ENCODE peak calls at places on chromosomes 12 and 14, in seven cellular contexts. One of them, this sample, is unnamed.

GRCh38 chr12:132178801-132179401 is 34.6 kb downstream of the NOC4L start:
- ATAC-seq in left cardiac atrium: no peak
- ATAC-seq in activated naive CD4-positive, alpha-beta T cell treated with anti-CD3 and anti-CD28 coated beads, Interleukin-2, amount 50 U/mL, for 72 hours: peak
- ATAC-seq in Right ventricle myocardium superior: no peak
- ATAC-seq in RWPE2: peak
- ATAC-seq in right cardiac atrium: no peak
- ATAC-seq in CD4-positive, CD25-positive, alpha-beta regulatory T cell: peak
- ATAC-seq in this sample: peak

GRCh38 chr14:101101456-101102056 is 198.0 kb upstream of the RTL1 start:
- ATAC-seq in left cardiac atrium: no peak
- ATAC-seq in activated naive CD4-positive, alpha-beta T cell treated with anti-CD3 and anti-CD28 coated beads, Interleukin-2, amount 50 U/mL, for 72 hours: no peak
- ATAC-seq in Right ventricle myocardium superior: no peak
- ATAC-seq in RWPE2: peak
- ATAC-seq in right cardiac atrium: no peak
- ATAC-seq in CD4-positive, CD25-positive, alpha-beta regulatory T cell: no peak
- ATAC-seq in this sample: no peak

GRCh38 chr12:116284401-116284800 is 6.9 kb upstream of the MED13L start:
- ATAC-seq in left cardiac atrium: no peak
- ATAC-seq in activated naive CD4-positive, alpha-beta T cell treated with anti-CD3 and anti-CD28 coated beads, Interleukin-2, amount 50 U/mL, for 72 hours: no peak
- ATAC-seq in Right ventricle myocardium superior: no peak
- ATAC-seq in RWPE2: no peak
- ATAC-seq in right cardiac atrium: no peak
- ATAC-seq in CD4-positive, CD25-positive, alpha-beta regulatory T cell: no peak
- ATAC-seq in this sample: no peak

GRCh38 chr14:75825147-75825592 is 156.6 kb downstream of the TGFB3 start:
- ATAC-seq in left cardiac atrium: no peak
- ATAC-seq in activated naive CD4-positive, alpha-beta T cell treated with anti-CD3 and anti-CD28 coated beads, Interleukin-2, amount 50 U/mL, for 72 hours: no peak
- ATAC-seq in Right ventricle myocardium superior: peak
- ATAC-seq in RWPE2: no peak
- ATAC-seq in right cardiac atrium: peak
- ATAC-seq in CD4-positive, CD25-positive, alpha-beta regulatory T cell: no peak
- ATAC-seq in this sample: no peak

GRCh38 chr12:39413836-39414771 is 28.8 kb downstream of the KIF21A start:
- ATAC-seq in left cardiac atrium: no peak
- ATAC-seq in activated naive CD4-positive, alpha-beta T cell treated with anti-CD3 and anti-CD28 coated beads, Interleukin-2, amount 50 U/mL, for 72 hours: no peak
- ATAC-seq in Right ventricle myocardium superior: peak
- ATAC-seq in RWPE2: no peak
- ATAC-seq in right cardiac atrium: no peak
- ATAC-seq in CD4-positive, CD25-positive, alpha-beta regulatory T cell: no peak
- ATAC-seq in this sample: no peak

GRCh38 chr12:32859389-32859788 is 37.2 kb downstream of the PKP2 start:
- ATAC-seq in left cardiac atrium: no peak
- ATAC-seq in activated naive CD4-positive, alpha-beta T cell treated with anti-CD3 and anti-CD28 coated beads, Interleukin-2, amount 50 U/mL, for 72 hours: no peak
- ATAC-seq in Right ventricle myocardium superior: no peak
- ATAC-seq in RWPE2: no peak
- ATAC-seq in right cardiac atrium: no peak
- ATAC-seq in CD4-positive, CD25-positive, alpha-beta regulatory T cell: no peak
- ATAC-seq in this sample: no peak

GRCh38 chr12:45668641-45669040 is 60.9 kb upstream of the ARID2 start:
- ATAC-seq in left cardiac atrium: no peak
- ATAC-seq in activated naive CD4-positive, alpha-beta T cell treated with anti-CD3 and anti-CD28 coated beads, Interleukin-2, amount 50 U/mL, for 72 hours: peak
- ATAC-seq in Right ventricle myocardium superior: no peak
- ATAC-seq in RWPE2: no peak
- ATAC-seq in right cardiac atrium: no peak
- ATAC-seq in CD4-positive, CD25-positive, alpha-beta regulatory T cell: no peak
- ATAC-seq in this sample: no peak

GRCh38 chr12:51076235-51076930 is 7.0 kb downstream of the CSRNP2 start:
- ATAC-seq in left cardiac atrium: no peak
- ATAC-seq in activated naive CD4-positive, alpha-beta T cell treated with anti-CD3 and anti-CD28 coated beads, Interleukin-2, amount 50 U/mL, for 72 hours: peak
- ATAC-seq in Right ventricle myocardium superior: no peak
- ATAC-seq in RWPE2: no peak
- ATAC-seq in right cardiac atrium: no peak
- ATAC-seq in CD4-positive, CD25-positive, alpha-beta regulatory T cell: no peak
- ATAC-seq in this sample: peak

GRCh38 chr12:5000204-5000603 is 43.5 kb upstream of the KCNA5 start:
- ATAC-seq in left cardiac atrium: no peak
- ATAC-seq in activated naive CD4-positive, alpha-beta T cell treated with anti-CD3 and anti-CD28 coated beads, Interleukin-2, amount 50 U/mL, for 72 hours: no peak
- ATAC-seq in Right ventricle myocardium superior: no peak
- ATAC-seq in RWPE2: no peak
- ATAC-seq in right cardiac atrium: no peak
- ATAC-seq in CD4-positive, CD25-positive, alpha-beta regulatory T cell: no peak
- ATAC-seq in this sample: no peak

GRCh38 chr12:32870716-32871115 is 25.9 kb downstream of the PKP2 start:
- ATAC-seq in left cardiac atrium: peak
- ATAC-seq in activated naive CD4-positive, alpha-beta T cell treated with anti-CD3 and anti-CD28 coated beads, Interleukin-2, amount 50 U/mL, for 72 hours: no peak
- ATAC-seq in Right ventricle myocardium superior: no peak
- ATAC-seq in RWPE2: peak
- ATAC-seq in right cardiac atrium: no peak
- ATAC-seq in CD4-positive, CD25-positive, alpha-beta regulatory T cell: no peak
- ATAC-seq in this sample: no peak

GRCh38 chr12:10171954-10172353 is at the start of gene OLR1:
- ATAC-seq in left cardiac atrium: peak
- ATAC-seq in activated naive CD4-positive, alpha-beta T cell treated with anti-CD3 and anti-CD28 coated beads, Interleukin-2, amount 50 U/mL, for 72 hours: no peak
- ATAC-seq in Right ventricle myocardium superior: no peak
- ATAC-seq in RWPE2: peak
- ATAC-seq in right cardiac atrium: no peak
- ATAC-seq in CD4-positive, CD25-positive, alpha-beta regulatory T cell: no peak
- ATAC-seq in this sample: no peak

GRCh38 chr12:12408265-12408690 is 51.4 kb downstream of the BORCS5 start:
- ATAC-seq in left cardiac atrium: no peak
- ATAC-seq in activated naive CD4-positive, alpha-beta T cell treated with anti-CD3 and anti-CD28 coated beads, Interleukin-2, amount 50 U/mL, for 72 hours: peak
- ATAC-seq in Right ventricle myocardium superior: no peak
- ATAC-seq in RWPE2: no peak
- ATAC-seq in right cardiac atrium: no peak
- ATAC-seq in CD4-positive, CD25-positive, alpha-beta regulatory T cell: no peak
- ATAC-seq in this sample: peak

GRCh38 chr12:1444142-1444516 is 150.3 kb downstream of the FBXL14 start:
- ATAC-seq in left cardiac atrium: peak
- ATAC-seq in activated naive CD4-positive, alpha-beta T cell treated with anti-CD3 and anti-CD28 coated beads, Interleukin-2, amount 50 U/mL, for 72 hours: no peak
- ATAC-seq in Right ventricle myocardium superior: no peak
- ATAC-seq in RWPE2: no peak
- ATAC-seq in right cardiac atrium: peak
- ATAC-seq in CD4-positive, CD25-positive, alpha-beta regulatory T cell: no peak
- ATAC-seq in this sample: no peak

This sample was measured in activated T-helper 17 cell treated with anti-CD3 and anti-CD28 coated beads, Interleukin-2, amount 50 U/mL, for 72 hours.